ENCODE peak calls at places on chromosomes 11 and 22, in five cellular contexts. G is heart left ventricle, M is PC-9, E is brain microvascular endothelial cell, D is A673. O is an unnamed sample.

GRCh38 chr11:121929581-121929980 is 186.4 kb downstream of the BLID start:
- DNase-seq in E (peak), D (peak), M (no peak), G (peak), O (no peak)

GRCh38 chr22:17057959-17058814 is 26.6 kb upstream of the IL17RA start:
- DNase-seq in M (peak), E (peak), D (peak), G (peak), O (peak)

GRCh38 chr11:27388001-27388400 is 25.0 kb upstream of the CCDC34 start:
- DNase-seq in E (no peak), G (no peak), M (no peak), D (peak), O (no peak)

GRCh38 chr11:94194712-94195111 is 66.1 kb downstream of the PANX1 start:
- DNase-seq in G (no peak), M (no peak), D (no peak), E (no peak), O (peak)

GRCh38 chr22:49297286-49297870 is 530.3 kb downstream of the BRD1 start:
- DNase-seq in D (no peak), G (no peak), E (no peak), M (no peak), O (no peak)

GRCh38 chr11:110896358-110896757 is 184.1 kb upstream of the ARHGAP20 start:
- DNase-seq in E (peak), G (no peak), M (no peak), D (peak), O (no peak)

GRCh38 chr11:19953909-19954308 is 206.4 kb downstream of the DBX1 start:
- DNase-seq in E (peak), M (no peak), D (peak), G (no peak), O (peak)

GRCh38 chr11:76690736-76691135 is 20.2 kb upstream of the LRRC32 start:
- DNase-seq in G (no peak), E (no peak), M (no peak), D (no peak), O (peak)

GRCh38 chr11:87092159-87092558 is 54.4 kb downstream of the TMEM135 start:
- DNase-seq in G (no peak), D (no peak), E (no peak), M (no peak), O (peak)

GRCh38 chr11:85626496-85626895 is 648 bp downstream of the DLG2 start:
- DNase-seq in E (no peak), G (no peak), D (no peak), M (no peak), O (no peak)

GRCh38 chr11:86931965-86932332 is 23.2 kb downstream of the FZD4 start:
- DNase-seq in D (peak), G (no peak), M (peak), E (peak), O (no peak)

GRCh38 chr11:115541518-115541917 is 37.3 kb upstream of the CADM1 start:
- DNase-seq in E (no peak), D (no peak), G (no peak), M (no peak), O (no peak)

GRCh38 chr22:38314992-38315800 is 2.0 kb downstream of the CSNK1E start:
- DNase-seq in E (no peak), M (peak), D (no peak), G (no peak), O (peak)

GRCh38 chr11:69444381-69445130 is 36.9 kb upstream of the LINC01488 start:
- DNase-seq in D (peak), E (peak), G (peak), M (peak), O (peak)

GRCh38 chr11:131745405-131745804 is 375.0 kb downstream of the NTM start:
- DNase-seq in M (no peak), D (no peak), E (peak), G (no peak), O (no peak)

GRCh38 chr22:29037340-29037932 is 24.2 kb downstream of the C22orf31 start:
- DNase-seq in D (no peak), G (no peak), M (no peak), E (no peak), O (no peak)

GRCh38 chr11:60125962-60126585 is 37.6 kb downstream of the MS4A2 start:
- DNase-seq in G (no peak), E (no peak), D (no peak), M (no peak), O (peak)

GRCh38 chr11:80297808-80298460 is 857.1 kb upstream of the TENM4 start:
- DNase-seq in M (peak), D (no peak), E (peak), G (no peak), O (peak)

GRCh38 chr11:101584651-101585050 is 844 bp upstream of the TRPC6 start:
- DNase-seq in D (no peak), G (no peak), M (no peak), E (no peak), O (no peak)

GRCh38 chr11:57313788-57314135 is 11.0 kb downstream of the TNKS1BP1 start:
- DNase-seq in G (no peak), E (no peak), D (no peak), M (no peak), O (no peak)

GRCh38 chr11:34633990-34634725 is 13.3 kb downstream of the EHF start:
- DNase-seq in D (no peak), E (no peak), G (no peak), M (no peak), O (no peak)

GRCh38 chr11:119424775-119425174 is 1.8 kb upstream of the THY1 start:
- DNase-seq in M (no peak), D (no peak), G (no peak), E (no peak), O (no peak)

GRCh38 chr22:50086526-50086925 is 1.3 kb upstream of the MLC1 start:
- DNase-seq in E (peak), D (no peak), G (no peak), M (no peak), O (no peak)

GRCh38 chr22:46660604-46661201 is 40.5 kb downstream of the GRAMD4 start:
- DNase-seq in E (no peak), M (peak), G (no peak), D (no peak), O (no peak)
- H3K27ac ChIP-seq in E (no peak), M (no peak), G (peak), D (no peak), O (no peak)

GRCh38 chr11:62644220-62644619 is 2.2 kb downstream of the GANAB start:
- DNase-seq in M (no peak), E (no peak), D (no peak), G (no peak), O (no peak)
- H3K27ac ChIP-seq in M (no peak), E (no peak), D (no peak), G (no peak), O (no peak)

DNA sequence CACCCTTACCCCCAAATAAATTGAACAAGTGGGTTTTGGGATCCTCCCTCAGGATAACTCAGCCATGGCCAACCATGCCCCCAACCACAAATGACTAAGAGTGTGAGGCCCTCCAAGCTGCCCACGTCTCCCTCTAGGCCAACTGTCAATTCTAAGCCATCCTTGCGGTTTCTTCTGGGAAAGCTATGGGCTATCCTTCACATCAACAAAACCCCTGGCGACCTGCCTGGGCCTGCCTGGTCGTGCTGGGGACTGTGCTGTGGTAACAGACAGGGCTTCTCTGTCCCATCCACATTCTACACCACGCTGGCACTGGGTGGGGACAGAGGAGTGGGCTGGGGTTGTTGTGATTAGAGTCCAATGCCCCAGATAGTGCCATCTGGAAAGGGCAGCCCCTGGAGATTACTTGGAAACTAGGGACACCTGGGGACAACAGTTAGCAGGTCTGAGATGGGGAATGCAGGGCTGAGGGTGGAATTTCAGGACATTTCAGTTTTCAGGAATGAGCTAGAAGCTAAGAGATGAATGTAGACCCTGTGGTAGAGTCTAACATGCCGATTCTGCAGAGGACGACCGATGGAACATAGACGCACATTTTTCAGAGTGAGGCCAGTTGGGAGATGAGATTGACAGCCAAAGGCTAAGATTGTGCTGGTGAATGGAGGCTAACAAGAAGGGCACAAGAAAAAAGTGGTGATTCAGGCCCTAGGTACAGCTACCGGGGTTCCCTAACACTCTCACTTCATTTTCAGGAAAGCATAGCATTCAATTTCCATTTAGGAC is 131.9 kb downstream of the RASSF10 start:
- DNase-seq in D (no peak), M (no peak), E (no peak), G (no peak), O (peak)
- H3K27ac ChIP-seq in D (no peak), M (no peak), E (no peak), G (no peak), O (peak)

DNA sequence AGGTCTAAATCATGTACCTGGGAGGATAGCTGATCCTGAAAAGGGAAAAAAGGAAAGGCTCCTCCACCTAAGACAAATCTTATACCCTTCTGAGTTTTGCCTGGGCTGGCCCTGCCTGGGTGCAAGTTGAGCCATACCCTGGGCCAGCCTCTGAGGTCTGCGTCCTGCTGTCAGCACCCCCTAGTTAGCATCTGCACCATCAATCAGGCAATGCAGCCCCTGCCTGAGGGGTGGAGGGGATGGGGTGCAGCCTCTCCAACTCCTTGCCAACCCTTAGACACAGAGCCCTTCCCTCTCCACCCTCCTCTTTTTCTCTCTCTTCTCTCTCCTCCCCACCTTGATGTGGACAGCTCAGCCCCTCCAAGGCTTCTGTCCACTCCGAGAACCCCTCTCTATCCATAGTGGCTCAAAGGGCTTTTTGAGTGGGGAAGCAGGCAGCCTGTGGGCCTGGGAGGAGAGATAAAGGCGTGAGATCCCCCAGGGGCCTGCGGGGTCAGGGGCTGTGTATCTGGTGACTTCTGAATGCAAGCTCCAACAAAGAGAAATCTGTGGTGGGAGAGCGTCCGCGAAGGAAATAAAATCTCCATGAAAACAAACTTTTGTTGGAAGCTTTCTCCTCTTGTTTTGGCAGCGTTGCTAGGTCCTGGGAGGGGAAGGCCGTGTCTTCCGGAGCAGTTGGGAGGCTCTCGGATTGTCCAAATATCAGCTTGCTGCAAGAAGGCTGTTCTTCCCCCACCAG is 50.1 kb downstream of the PKNOX2 start:
- DNase-seq in E (no peak), G (peak), D (no peak), M (no peak), O (no peak)
- H3K27ac ChIP-seq in E (no peak), G (peak), D (no peak), M (no peak), O (no peak)

GRCh38 chr11:126636911-126637799 is 281.7 kb downstream of the ST3GAL4 start:
- DNase-seq in G (no peak), M (no peak), E (peak), D (peak), O (no peak)
- H3K27ac ChIP-seq in G (no peak), M (no peak), E (peak), D (no peak), O (no peak)

DNA sequence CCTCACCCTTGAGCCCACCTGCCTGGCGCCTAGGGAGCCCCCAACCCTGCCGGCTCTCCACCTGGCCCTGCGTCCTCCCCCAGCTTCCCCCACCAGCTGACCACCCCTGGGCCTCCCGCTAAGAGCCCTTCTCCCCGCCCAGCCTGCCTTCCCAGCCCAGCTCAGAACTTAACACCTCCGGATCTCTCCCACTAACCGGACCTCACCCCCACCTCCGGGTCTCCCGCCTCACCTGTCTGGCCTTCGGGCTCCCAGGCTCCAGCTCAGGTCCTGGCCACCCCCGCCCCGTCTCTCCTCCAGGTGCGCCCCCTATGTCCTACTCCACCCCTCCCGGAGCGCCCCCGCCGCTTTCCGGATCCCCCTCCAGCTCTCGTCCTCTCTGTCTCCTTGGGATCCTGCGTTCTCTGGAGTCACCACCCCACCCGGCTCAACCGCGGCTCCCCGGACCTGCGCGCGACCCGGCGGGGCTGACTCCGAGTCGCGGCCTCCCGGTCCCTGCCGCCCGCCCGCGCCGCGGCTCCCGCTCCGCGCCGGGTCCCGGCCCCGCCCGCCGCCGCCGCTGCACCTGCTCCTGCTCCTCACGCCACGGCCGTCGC is at the start of gene KCNJ11:
- DNase-seq in G (no peak), M (peak), D (peak), E (no peak), O (no peak)
- H3K27ac ChIP-seq in G (peak), M (no peak), D (no peak), E (no peak), O (no peak)

DNA sequence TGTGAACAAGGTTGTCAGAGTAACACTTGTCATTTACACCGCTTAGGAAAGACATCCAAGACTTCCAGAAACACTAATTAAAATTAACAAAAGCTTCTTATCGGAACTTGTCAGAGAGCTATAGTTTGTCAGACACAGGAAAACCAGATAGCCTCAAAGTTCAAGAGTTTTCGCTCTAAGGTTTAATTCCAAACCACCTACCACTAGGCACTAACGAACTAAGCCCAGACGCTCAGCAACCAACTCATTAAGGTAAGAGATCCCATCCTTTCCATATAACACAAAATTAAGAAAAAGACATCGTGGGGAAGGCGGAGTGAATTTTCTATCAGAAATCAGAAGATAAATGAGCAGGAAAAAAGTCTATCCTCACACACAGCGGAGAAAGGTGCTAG is 408 bp downstream of the IMMP1L start:
- DNase-seq in D (no peak), M (no peak), E (no peak), G (no peak), O (no peak)
- H3K27ac ChIP-seq in D (peak), M (peak), E (peak), G (peak), O (peak)

GRCh38 chr11:125092669-125093068 is 18.8 kb downstream of the TMEM218 start:
- DNase-seq in M (no peak), G (no peak), E (no peak), D (no peak), O (no peak)

GRCh38 chr11:125090816-125091215 is 20.6 kb downstream of the TMEM218 start:
- DNase-seq in E (no peak), G (no peak), D (no peak), M (no peak), O (no peak)

GRCh38 chr11:125091877-125092664 is 19.4 kb downstream of the TMEM218 start:
- DNase-seq in D (no peak), G (no peak), M (no peak), E (no peak), O (no peak)

GRCh38 chr11:125093502-125093901 is 17.9 kb downstream of the TMEM218 start:
- DNase-seq in D (no peak), G (no peak), E (no peak), M (no peak), O (no peak)

GRCh38 chr11:125091247-125091876 is 20.1 kb downstream of the TMEM218 start:
- DNase-seq in D (peak), G (peak), E (peak), M (peak), O (peak)
- H3K27ac ChIP-seq in D (no peak), G (no peak), E (peak), M (peak), O (no peak)